ENCODE peak calls at places on chromosomes 12 and 14, in ten cellular contexts. One of them, this sample, is unnamed. For H3K4me1, the result is how much of the 10 kb centered on the place peaks cover.

GRCh38 chr12:50637870-50638481 is 125.9 kb upstream of the ATF1 start:
- DNase-seq in heart right ventricle: no peak
- DNase-seq in pancreas: no peak
- DNase-seq in effector memory CD4-positive, alpha-beta T cell: no peak
- DNase-seq in trophoblast cell: no peak
- DNase-seq in A549: peak
- DNase-seq in neural progenitor cell: peak
- DNase-seq in IMR-90: peak
- DNase-seq in uterus: no peak
- DNase-seq in ovary: no peak
- DNase-seq in this sample: no peak

GRCh38 chr14:92956961-92957360 is 34.0 kb downstream of the CHGA start:
- DNase-seq in heart right ventricle: no peak
- DNase-seq in pancreas: no peak
- DNase-seq in effector memory CD4-positive, alpha-beta T cell: no peak
- DNase-seq in trophoblast cell: no peak
- DNase-seq in A549: no peak
- DNase-seq in neural progenitor cell: no peak
- DNase-seq in IMR-90: no peak
- DNase-seq in uterus: no peak
- DNase-seq in ovary: no peak
- DNase-seq in this sample: no peak

GRCh38 chr12:79988368-79988767 is 53.5 kb upstream of the PPP1R12A start:
- DNase-seq in heart right ventricle: no peak
- DNase-seq in pancreas: no peak
- DNase-seq in effector memory CD4-positive, alpha-beta T cell: no peak
- DNase-seq in trophoblast cell: no peak
- DNase-seq in A549: no peak
- DNase-seq in neural progenitor cell: no peak
- DNase-seq in IMR-90: peak
- DNase-seq in uterus: no peak
- DNase-seq in ovary: no peak
- DNase-seq in this sample: no peak

GRCh38 chr14:37270629-37271028 is 72.9 kb downstream of the MIPOL1 start:
- DNase-seq in heart right ventricle: no peak
- DNase-seq in pancreas: no peak
- DNase-seq in effector memory CD4-positive, alpha-beta T cell: no peak
- DNase-seq in trophoblast cell: no peak
- DNase-seq in A549: no peak
- DNase-seq in neural progenitor cell: no peak
- DNase-seq in IMR-90: no peak
- DNase-seq in uterus: no peak
- DNase-seq in ovary: no peak
- DNase-seq in this sample: no peak

GRCh38 chr12:57808351-57808750 is 10.2 kb downstream of the AVIL start:
- DNase-seq in heart right ventricle: no peak
- DNase-seq in pancreas: no peak
- DNase-seq in effector memory CD4-positive, alpha-beta T cell: no peak
- DNase-seq in trophoblast cell: no peak
- DNase-seq in A549: no peak
- DNase-seq in neural progenitor cell: no peak
- DNase-seq in IMR-90: no peak
- DNase-seq in uterus: no peak
- DNase-seq in ovary: no peak
- DNase-seq in this sample: no peak

GRCh38 chr14:103594265-103594664 is 31.5 kb downstream of the COA8 start:
- DNase-seq in heart right ventricle: peak
- DNase-seq in pancreas: peak
- DNase-seq in effector memory CD4-positive, alpha-beta T cell: no peak
- DNase-seq in trophoblast cell: peak
- DNase-seq in A549: no peak
- DNase-seq in neural progenitor cell: peak
- DNase-seq in IMR-90: peak
- DNase-seq in uterus: peak
- DNase-seq in ovary: peak
- DNase-seq in this sample: no peak

GRCh38 chr12:96294831-96295230 is 100.7 kb downstream of the ELK3 start:
- DNase-seq in heart right ventricle: no peak
- DNase-seq in pancreas: no peak
- DNase-seq in effector memory CD4-positive, alpha-beta T cell: no peak
- DNase-seq in trophoblast cell: no peak
- DNase-seq in A549: no peak
- DNase-seq in neural progenitor cell: no peak
- DNase-seq in IMR-90: peak
- DNase-seq in uterus: no peak
- DNase-seq in ovary: no peak
- DNase-seq in this sample: no peak

GRCh38 chr12:57888407-57889157 is 42.1 kb upstream of the CTDSP2 start:
- DNase-seq in heart right ventricle: peak
- DNase-seq in pancreas: no peak
- DNase-seq in effector memory CD4-positive, alpha-beta T cell: no peak
- DNase-seq in trophoblast cell: no peak
- DNase-seq in A549: no peak
- DNase-seq in neural progenitor cell: peak
- DNase-seq in IMR-90: peak
- DNase-seq in uterus: no peak
- DNase-seq in ovary: peak
- DNase-seq in this sample: no peak

GRCh38 chr12:32131666-32132065 is 25.0 kb downstream of the BICD1 start:
- DNase-seq in heart right ventricle: no peak
- DNase-seq in pancreas: no peak
- DNase-seq in effector memory CD4-positive, alpha-beta T cell: no peak
- DNase-seq in trophoblast cell: no peak
- DNase-seq in A549: no peak
- DNase-seq in neural progenitor cell: no peak
- DNase-seq in IMR-90: no peak
- DNase-seq in uterus: no peak
- DNase-seq in ovary: no peak
- DNase-seq in this sample: no peak

GRCh38 chr14:103736546-103737431 is 21.2 kb downstream of the ZFYVE21 start:
- DNase-seq in heart right ventricle: no peak
- DNase-seq in pancreas: peak
- DNase-seq in effector memory CD4-positive, alpha-beta T cell: no peak
- DNase-seq in trophoblast cell: no peak
- DNase-seq in A549: no peak
- DNase-seq in neural progenitor cell: no peak
- DNase-seq in IMR-90: no peak
- DNase-seq in uterus: peak
- DNase-seq in ovary: peak
- DNase-seq in this sample: no peak

GRCh38 chr12:120538281-120539156 is 4.4 kb downstream of the RNF10 start:
- DNase-seq in heart right ventricle: peak
- DNase-seq in pancreas: peak
- DNase-seq in effector memory CD4-positive, alpha-beta T cell: no peak
- DNase-seq in trophoblast cell: no peak
- DNase-seq in A549: no peak
- DNase-seq in neural progenitor cell: no peak
- DNase-seq in IMR-90: peak
- DNase-seq in uterus: peak
- DNase-seq in ovary: no peak
- DNase-seq in this sample: no peak

GRCh38 chr12:117060236-117060926 is 38.8 kb downstream of the TESC start:
- DNase-seq in heart right ventricle: no peak
- DNase-seq in pancreas: no peak
- DNase-seq in effector memory CD4-positive, alpha-beta T cell: no peak
- DNase-seq in trophoblast cell: no peak
- DNase-seq in A549: no peak
- DNase-seq in neural progenitor cell: peak
- DNase-seq in IMR-90: no peak
- DNase-seq in uterus: no peak
- DNase-seq in ovary: no peak
- DNase-seq in this sample: no peak

GRCh38 chr14:51020024-51020710 is 74.7 kb downstream of the TRIM9 start:
- DNase-seq in heart right ventricle: no peak
- DNase-seq in pancreas: no peak
- DNase-seq in effector memory CD4-positive, alpha-beta T cell: no peak
- DNase-seq in trophoblast cell: peak
- DNase-seq in A549: no peak
- DNase-seq in neural progenitor cell: no peak
- DNase-seq in IMR-90: no peak
- DNase-seq in uterus: no peak
- DNase-seq in ovary: no peak
- DNase-seq in this sample: no peak

GRCh38 chr12:57760347-57760982 is 5.6 kb downstream of the MARCHF9 start:
- DNase-seq in heart right ventricle: no peak
- DNase-seq in pancreas: no peak
- DNase-seq in effector memory CD4-positive, alpha-beta T cell: no peak
- DNase-seq in trophoblast cell: no peak
- DNase-seq in A549: no peak
- DNase-seq in neural progenitor cell: peak
- DNase-seq in IMR-90: no peak
- DNase-seq in uterus: no peak
- DNase-seq in ovary: no peak
- DNase-seq in this sample: no peak

DNA sequence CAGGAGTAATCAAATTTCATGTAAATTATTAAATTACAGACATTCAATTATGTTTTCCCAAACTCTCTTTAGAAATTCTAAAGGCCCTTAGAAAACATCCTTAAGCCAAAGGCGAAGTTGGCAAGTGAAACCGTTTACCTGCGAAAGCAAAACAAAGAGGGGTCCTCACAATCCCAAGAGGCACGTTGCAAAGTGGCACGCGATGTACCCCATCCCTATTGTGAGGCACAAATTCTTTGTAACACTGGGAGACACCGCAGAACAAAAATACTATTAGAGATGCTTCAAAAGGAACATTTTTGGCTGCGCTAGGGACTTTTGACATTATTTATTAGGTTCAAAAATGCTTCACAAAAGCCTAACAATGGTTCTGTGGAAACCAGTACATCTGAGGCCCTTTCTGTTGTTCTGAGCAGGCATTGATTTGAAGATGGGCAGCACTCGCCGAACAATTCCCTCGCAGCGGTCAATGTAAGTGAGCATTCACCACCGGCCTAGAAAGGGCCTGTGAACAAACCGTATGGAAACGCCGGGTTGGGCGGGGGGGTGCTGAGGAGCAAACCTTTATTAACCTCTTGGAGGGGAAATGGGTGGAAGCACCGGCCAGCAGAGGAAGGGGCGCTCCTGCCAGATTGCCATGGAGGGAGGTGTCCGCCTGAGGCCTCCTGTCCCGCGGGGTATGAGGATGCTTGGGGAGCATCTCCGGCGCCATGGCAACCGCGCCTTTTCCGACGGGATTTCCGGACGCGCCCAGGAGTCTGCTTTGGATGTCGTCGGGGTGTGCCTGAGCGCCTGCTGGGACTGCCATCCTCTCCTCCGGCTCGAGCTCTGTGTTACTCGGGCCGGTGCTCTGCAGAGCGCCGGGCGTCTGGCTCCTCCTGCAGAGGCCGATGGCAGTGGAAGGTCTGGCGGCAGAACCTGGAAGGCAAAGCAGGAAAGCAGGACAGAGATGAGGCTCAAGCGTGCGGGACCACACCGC is 193.8 kb downstream of the C12orf42 start:
- DNase-seq in heart right ventricle: no peak
- DNase-seq in pancreas: no peak
- DNase-seq in effector memory CD4-positive, alpha-beta T cell: no peak
- DNase-seq in trophoblast cell: no peak
- DNase-seq in A549: no peak
- DNase-seq in neural progenitor cell: peak
- DNase-seq in IMR-90: no peak
- DNase-seq in uterus: no peak
- DNase-seq in ovary: no peak
- DNase-seq in this sample: no peak
- H3K4me1 ChIP-seq in heart right ventricle: under half
- H3K4me1 ChIP-seq in pancreas: under half
- H3K4me1 ChIP-seq in effector memory CD4-positive, alpha-beta T cell: under half
- H3K4me1 ChIP-seq in trophoblast cell: under half
- H3K4me1 ChIP-seq in A549: under half
- H3K4me1 ChIP-seq in neural progenitor cell: under half
- H3K4me1 ChIP-seq in IMR-90: under half
- H3K4me1 ChIP-seq in uterus: under half
- H3K4me1 ChIP-seq in ovary: under half
- H3K4me1 ChIP-seq in this sample: under half

DNA sequence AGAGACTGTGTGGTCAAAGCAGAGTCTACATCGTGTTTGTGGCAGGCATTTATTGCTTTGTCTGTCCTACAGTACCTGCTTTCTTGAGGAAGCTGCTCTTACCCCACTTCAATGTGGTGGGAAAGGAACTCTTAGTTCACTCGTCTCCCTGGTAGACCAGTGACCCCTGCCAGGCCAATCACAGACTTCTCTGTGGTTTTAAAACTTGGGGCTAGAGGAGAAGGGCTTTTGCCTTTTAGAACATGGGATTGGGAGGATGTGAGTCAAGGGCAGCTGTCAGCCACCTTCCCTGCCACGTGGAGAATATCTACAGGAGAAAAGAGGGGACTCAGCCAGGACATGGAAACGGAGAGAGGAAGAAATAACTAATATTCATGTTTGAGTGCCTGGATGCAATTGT is 36.8 kb upstream of the TMED10 start:
- DNase-seq in heart right ventricle: no peak
- DNase-seq in pancreas: no peak
- DNase-seq in effector memory CD4-positive, alpha-beta T cell: no peak
- DNase-seq in trophoblast cell: no peak
- DNase-seq in A549: no peak
- DNase-seq in neural progenitor cell: no peak
- DNase-seq in IMR-90: peak
- DNase-seq in uterus: no peak
- DNase-seq in ovary: no peak
- DNase-seq in this sample: no peak
- H3K4me3 ChIP-seq in heart right ventricle: no peak
- H3K4me3 ChIP-seq in pancreas: no peak
- H3K4me3 ChIP-seq in effector memory CD4-positive, alpha-beta T cell: no peak
- H3K4me3 ChIP-seq in trophoblast cell: no peak
- H3K4me3 ChIP-seq in A549: no peak
- H3K4me3 ChIP-seq in neural progenitor cell: no peak
- H3K4me3 ChIP-seq in IMR-90: no peak
- H3K4me3 ChIP-seq in uterus: no peak
- H3K4me3 ChIP-seq in ovary: no peak
- H3K4me3 ChIP-seq in this sample: no peak

DNA sequence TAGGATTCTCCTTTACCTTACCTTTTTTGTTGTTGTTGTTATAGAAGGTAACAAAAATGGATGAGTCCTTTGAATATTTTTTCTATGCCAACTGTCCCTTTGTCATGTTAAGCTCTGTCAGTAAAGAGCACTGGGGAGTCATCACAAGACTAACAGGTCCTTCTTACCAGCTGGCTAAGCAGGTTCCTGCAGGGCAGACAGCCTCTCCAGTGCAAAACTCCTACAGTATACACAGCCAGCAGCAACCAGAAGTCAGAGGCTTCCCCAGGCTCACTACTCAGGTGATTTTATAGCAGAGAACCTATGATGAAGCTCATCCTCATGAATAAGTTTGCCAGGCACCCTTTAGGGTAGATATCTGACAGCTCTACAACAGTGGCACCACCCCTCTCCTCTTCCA is 271.1 kb downstream of the RERGL start:
- DNase-seq in heart right ventricle: no peak
- DNase-seq in pancreas: no peak
- DNase-seq in effector memory CD4-positive, alpha-beta T cell: no peak
- DNase-seq in trophoblast cell: no peak
- DNase-seq in A549: no peak
- DNase-seq in neural progenitor cell: no peak
- DNase-seq in IMR-90: no peak
- DNase-seq in uterus: no peak
- DNase-seq in ovary: no peak
- DNase-seq in this sample: no peak
- H3K4me1 ChIP-seq in heart right ventricle: under half
- H3K4me1 ChIP-seq in pancreas: under half
- H3K4me1 ChIP-seq in effector memory CD4-positive, alpha-beta T cell: under half
- H3K4me1 ChIP-seq in trophoblast cell: under half
- H3K4me1 ChIP-seq in A549: under half
- H3K4me1 ChIP-seq in neural progenitor cell: under half
- H3K4me1 ChIP-seq in IMR-90: under half
- H3K4me1 ChIP-seq in uterus: under half
- H3K4me1 ChIP-seq in ovary: under half
- H3K4me1 ChIP-seq in this sample: under half

GRCh38 chr14:102085503-102085902 is 1.3 kb downstream of the HSP90AA1 start:
- DNase-seq in heart right ventricle: no peak
- DNase-seq in pancreas: no peak
- DNase-seq in effector memory CD4-positive, alpha-beta T cell: no peak
- DNase-seq in trophoblast cell: no peak
- DNase-seq in A549: no peak
- DNase-seq in neural progenitor cell: no peak
- DNase-seq in IMR-90: no peak
- DNase-seq in uterus: no peak
- DNase-seq in ovary: no peak
- DNase-seq in this sample: no peak
- H3K4me3 ChIP-seq in heart right ventricle: peak
- H3K4me3 ChIP-seq in pancreas: peak
- H3K4me3 ChIP-seq in effector memory CD4-positive, alpha-beta T cell: no peak
- H3K4me3 ChIP-seq in trophoblast cell: peak
- H3K4me3 ChIP-seq in A549: peak
- H3K4me3 ChIP-seq in neural progenitor cell: peak
- H3K4me3 ChIP-seq in IMR-90: peak
- H3K4me3 ChIP-seq in uterus: peak
- H3K4me3 ChIP-seq in ovary: peak
- H3K4me3 ChIP-seq in this sample: peak